ENCODE peak calls at places on chromosomes 7 and 10, in five cellular contexts. P is activated CD4-positive, alpha-beta T cell treated with anti-CD3 and anti-CD28 coated beads, Interleukin-2, amount 50 U/mL, for 24 hours; H is cardiac fibroblast; E is naive thymus-derived CD8-positive, alpha-beta T cell; D is neural crest cell. R is an unnamed sample.
A peak's percentile ranks its signal among the peaks of the same experiment; 100 is the strongest.

GRCh38 chr10:121667948-121668335 is 69.7 kb upstream of the FGFR2 start:
- DNase-seq in D (no peak), H (no peak), E (no peak), P (no peak), R (no peak)

GRCh38 chr7:40315277-40315676 is 180.5 kb downstream of the SUGCT start:
- DNase-seq in D (no peak), H (no peak), P (no peak), E (no peak), R (no peak)

GRCh38 chr10:31701546-31701945 is 227.1 kb downstream of the ARHGAP12 start:
- DNase-seq in D (no peak), E (no peak), P (no peak), H (peak; percentile 22), R (no peak)

GRCh38 chr10:35359873-35360272 is 23.6 kb downstream of the CCNY start:
- DNase-seq in P (no peak), E (no peak), H (no peak), D (no peak), R (no peak)

GRCh38 chr7:134886353-134887057 is 99.8 kb upstream of the AGBL3 start:
- DNase-seq in H (peak; percentile 70), P (no peak), E (no peak), D (no peak), R (no peak)

GRCh38 chr7:140876519-140877248 is 48.0 kb downstream of the BRAF start:
- DNase-seq in H (peak; percentile 79), E (no peak), P (no peak), D (no peak), R (no peak)

GRCh38 chr10:98090822-98091221 is 43.6 kb upstream of the R3HCC1L start:
- DNase-seq in D (no peak), H (no peak), P (no peak), E (no peak), R (no peak)

GRCh38 chr7:23022258-23022745 is 8.4 kb upstream of the HYCC1 start:
- DNase-seq in H (peak; percentile 90), D (no peak), E (no peak), P (peak; percentile 7), R (no peak)

GRCh38 chr10:86798636-86799035 is 42.2 kb downstream of the BMPR1A start:
- DNase-seq in H (no peak), E (no peak), D (no peak), P (no peak), R (no peak)

GRCh38 chr10:29908977-29909376 is 150.4 kb downstream of the JCAD start:
- DNase-seq in H (no peak), P (no peak), E (no peak), D (no peak), R (no peak)

GRCh38 chr10:93039721-93040120 is 20.9 kb upstream of the CYP26C1 start:
- DNase-seq in E (no peak), D (no peak), P (no peak), H (peak; percentile 74), R (no peak)

GRCh38 chr10:47362199-47362598 is 14.0 kb downstream of the RBP3 start:
- DNase-seq in D (no peak), E (no peak), P (no peak), H (no peak), R (no peak)

GRCh38 chr10:24891823-24892222 is 60.6 kb downstream of the PRTFDC1 start:
- DNase-seq in D (no peak), H (peak; percentile 78), E (no peak), P (no peak), R (no peak)

GRCh38 chr10:32073676-32074075 is 17.5 kb upstream of the KIF5B start:
- DNase-seq in D (no peak), H (no peak), E (no peak), P (no peak), R (no peak)

GRCh38 chr7:71482284-71482683 is 350.3 kb downstream of the GALNT17 start:
- DNase-seq in E (no peak), H (no peak), D (no peak), P (no peak), R (no peak)

GRCh38 chr10:132911712-132912097 is 30.7 kb downstream of the CFAP46 start:
- DNase-seq in D (no peak), E (no peak), P (no peak), H (no peak), R (no peak)

GRCh38 chr7:25124485-25125136 is 449 bp downstream of the CYCS start:
- DNase-seq in E (peak; percentile 24), D (no peak), H (peak; percentile 13), P (peak; percentile 11), R (peak; percentile 22)